ENCODE peak calls at places on chromosomes 4 and X, in ten cellular contexts. H is central memory CD4-positive, alpha-beta T cell; P is stimulated activated CD8-positive, alpha-beta memory T cell treated with anti-CD3 and anti-CD28 coated beads, Interleukin-2, amount 100 ng/mL, for 48 hours; Y is activated effector memory CD4-positive, alpha-beta T cell treated with anti-CD3 and anti-CD28 coated beads, Interleukin-2, amount 50 U/mL, for 16 hours; U is GM04504; Z is choroid plexus epithelial cell; F is DMS 273 treated with DMSO at 0.1 percent for 48 hours; I is AG09309; G is T-cell; W is islet precursor cell. T is an unnamed sample.

GRCh38 chrX:120664081-120664480 is 34.2 kb upstream of the C1GALT1C1 start:
- DNase-seq in U (no peak), H (peak), G (no peak), Z (peak), Y (no peak), P (no peak), F (no peak), I (no peak), W (no peak), T (peak)

GRCh38 chr4:4666187-4666586 is 124.3 kb upstream of the STX18 start:
- DNase-seq in W (peak), F (no peak), G (no peak), I (no peak), Z (no peak), H (no peak), U (no peak), Y (no peak), P (no peak), T (no peak)

GRCh38 chrX:15336023-15336413 is 695 bp upstream of the PIGA start:
- DNase-seq in H (peak), I (peak), W (peak), Y (peak), U (no peak), G (peak), Z (peak), P (no peak), F (no peak), T (peak)

GRCh38 chr4:70838972-70839536 is 636 bp downstream of the GRSF1 start:
- DNase-seq in P (peak), G (peak), Z (peak), H (peak), U (no peak), F (no peak), I (no peak), W (peak), Y (peak), T (peak)

GRCh38 chr4:26032142-26032541 is 118.1 kb downstream of the SMIM20 start:
- DNase-seq in G (no peak), F (no peak), U (no peak), H (no peak), I (no peak), W (no peak), P (no peak), Z (peak), Y (no peak), T (no peak)

GRCh38 chr4:2432991-2433530 is 14.3 kb downstream of the CFAP99 start:
- DNase-seq in P (no peak), G (no peak), W (peak), F (no peak), Z (peak), U (no peak), I (peak), Y (no peak), H (no peak), T (peak)

GRCh38 chrX:40224658-40225057 is 126.9 kb upstream of the BCOR start:
- DNase-seq in U (no peak), Y (no peak), W (no peak), P (no peak), G (no peak), I (no peak), F (no peak), Z (no peak), H (no peak), T (no peak)

GRCh38 chrX:45200741-45201234 is at the start of gene DIPK2B:
- DNase-seq in H (no peak), I (no peak), Z (no peak), W (no peak), P (no peak), U (no peak), G (no peak), F (no peak), Y (no peak), T (no peak)

GRCh38 chr4:74628808-74629616 is 165.3 kb downstream of the BTC start:
- DNase-seq in P (no peak), U (no peak), W (peak), I (no peak), F (no peak), Z (no peak), Y (no peak), H (no peak), G (no peak), T (no peak)